ENCODE peak calls at places on chromosomes 16 and 17, in six cellular contexts. V is GM04503, I is M059J, J is H54, X is stomach, L is kidney glomerular epithelial cell. T is an unnamed sample.

GRCh38 chr17:80142929-80143328 is 4.0 kb downstream of the EIF4A3 start:
- DNase-seq in J (no peak), I (no peak), L (no peak), V (no peak), X (no peak), T (no peak)

GRCh38 chr17:67441052-67441738 is 64.1 kb downstream of the PITPNC1 start:
- DNase-seq in V (peak; percentile 75), X (no peak), L (peak; percentile 7), I (peak; percentile 81), J (peak; percentile 42), T (no peak)

GRCh38 chr16:1534021-1535020 is 855 bp downstream of the TMEM204 start:
- DNase-seq in I (no peak), X (no peak), V (no peak), J (no peak), L (no peak), T (no peak)

GRCh38 chr17:67452681-67453554 is 75.8 kb downstream of the PITPNC1 start:
- DNase-seq in I (no peak), J (no peak), L (no peak), V (no peak), X (no peak), T (no peak)

GRCh38 chr17:79960788-79961522 is 74.7 kb downstream of the TBC1D16 start:
- DNase-seq in V (no peak), L (no peak), I (peak; percentile 90), X (no peak), J (no peak), T (no peak)

GRCh38 chr17:47718634-47719405 is 14.2 kb upstream of the TBX21 start:
- DNase-seq in V (no peak), X (no peak), J (no peak), L (no peak), I (no peak), T (no peak)

GRCh38 chr17:72223816-72224215 is 103.0 kb downstream of the SOX9 start:
- DNase-seq in X (no peak), L (no peak), I (no peak), J (no peak), V (no peak), T (no peak)

GRCh38 chr16:12612598-12613101 is 191.0 kb downstream of the CPPED1 start:
- DNase-seq in X (no peak), J (no peak), V (no peak), L (peak; percentile 50), I (peak; percentile 96), T (no peak)

GRCh38 chr16:48321307-48322036 is 63.7 kb downstream of the SIAH1 start:
- DNase-seq in J (no peak), X (no peak), L (peak; percentile 4), I (peak; percentile 24), V (no peak), T (no peak)

GRCh38 chr17:59371426-59372099 is 40.1 kb downstream of the YPEL2 start:
- DNase-seq in X (no peak), I (no peak), J (no peak), L (peak; percentile 35), V (no peak), T (peak; percentile 79)

GRCh38 chr17:60901806-60902205 is 224.2 kb downstream of the BCAS3 start:
- DNase-seq in V (peak; percentile 8), J (no peak), I (peak; percentile 79), L (peak; percentile 29), X (no peak), T (no peak)

GRCh38 chr17:17305282-17305801 is 2.2 kb downstream of the NT5M start:
- DNase-seq in X (no peak), J (no peak), L (no peak), V (no peak), I (no peak), T (peak; percentile 46)

GRCh38 chr17:18992454-18993130 is 12.0 kb downstream of the FAM83G start:
- DNase-seq in V (no peak), J (no peak), X (no peak), L (no peak), I (no peak), T (no peak)

GRCh38 chr17:3511841-3512511 is 36.2 kb downstream of the ASPA start:
- DNase-seq in L (no peak), X (no peak), J (no peak), I (no peak), V (peak; percentile 54), T (no peak)

GRCh38 chr16:27474921-27475320 is 72.9 kb downstream of the IL21R start:
- DNase-seq in X (no peak), I (no peak), J (no peak), L (no peak), V (no peak), T (no peak)

T was measured in testis.